ENCODE peak calls at places on chromosomes 11 and 22, in nine cellular contexts. Z, L, F, P, T, O, X, C and K are unnamed samples.
A peak's percentile ranks its signal among the peaks of the same experiment; 100 is the strongest.

GRCh38 chr22:25908755-25909154 is 166.8 kb downstream of the MYO18B start:
- DNase-seq in L (no peak), F (no peak), P (no peak), X (no peak), T (no peak), C (no peak), O (no peak), Z (no peak), K (no peak)

GRCh38 chr22:39474351-39474991 is 17.7 kb downstream of the MGAT3 start:
- DNase-seq in L (peak; percentile 61), T (peak; percentile 46), C (no peak), P (no peak), O (no peak), X (no peak), Z (no peak), F (no peak), K (no peak)

GRCh38 chr11:66556086-66556485 is 9.4 kb downstream of the ACTN3 start:
- DNase-seq in L (no peak), T (no peak), C (no peak), O (no peak), P (no peak), F (no peak), X (no peak), Z (no peak), K (no peak)

GRCh38 chr22:37896181-37896592 is 9.9 kb upstream of the MICALL1 start:
- DNase-seq in X (no peak), P (no peak), Z (no peak), T (no peak), F (no peak), C (no peak), L (no peak), O (peak; percentile 42), K (peak; percentile 58)

GRCh38 chr11:31106963-31107576 is 262.5 kb downstream of the DCDC1 start:
- DNase-seq in C (no peak), P (peak; percentile 87), L (peak; percentile 70), O (peak; percentile 72), X (no peak), F (peak; percentile 15), T (peak; percentile 39), Z (no peak), K (peak; percentile 47)

GRCh38 chr22:44458044-44459020 is 39.7 kb downstream of the RTL6 start:
- DNase-seq in F (no peak), O (no peak), C (no peak), T (no peak), X (no peak), Z (no peak), L (no peak), P (peak; percentile 76), K (no peak)

GRCh38 chr11:115905331-115905730 is 401.1 kb upstream of the CADM1 start:
- DNase-seq in F (no peak), Z (no peak), T (no peak), O (no peak), X (no peak), C (no peak), L (no peak), P (no peak), K (no peak)

GRCh38 chr11:71418643-71419042 is 29.6 kb downstream of the DHCR7 start:
- DNase-seq in F (no peak), L (no peak), X (no peak), Z (no peak), O (no peak), T (no peak), P (no peak), C (peak; percentile 37), K (no peak)

GRCh38 chr11:16770016-16770415 is 31.6 kb downstream of the C11orf58 start:
- DNase-seq in Z (no peak), T (no peak), O (no peak), P (peak; percentile 50), X (no peak), L (no peak), F (no peak), C (no peak), K (no peak)

GRCh38 chr11:73995247-73995646 is 12.6 kb upstream of the UCP2 start:
- DNase-seq in O (no peak), T (no peak), P (no peak), C (no peak), L (no peak), Z (no peak), X (no peak), F (no peak), K (no peak)

GRCh38 chr11:92854952-92855351 is 114.5 kb upstream of the MTNR1B start:
- DNase-seq in Z (no peak), O (no peak), T (no peak), X (no peak), F (no peak), L (no peak), C (no peak), P (no peak), K (no peak)

GRCh38 chr11:114892381-114893197 is 214.3 kb downstream of the NXPE2 start:
- DNase-seq in X (no peak), Z (no peak), F (no peak), P (no peak), O (no peak), L (no peak), C (no peak), T (peak; percentile 50), K (no peak)

GRCh38 chr11:69546735-69547370 is 65.4 kb downstream of the LINC01488 start:
- DNase-seq in L (no peak), C (peak; percentile 50), P (no peak), O (no peak), F (no peak), X (peak; percentile 8), T (peak; percentile 6), Z (no peak), K (no peak)

GRCh38 chr22:23106906-23107367 is 34.9 kb downstream of the RSPH14 start:
- DNase-seq in C (no peak), Z (no peak), O (peak; percentile 93), P (no peak), X (no peak), T (peak; percentile 66), L (peak; percentile 32), F (no peak), K (no peak)

GRCh38 chr11:27281276-27281675 is 81.7 kb downstream of the CCDC34 start:
- DNase-seq in C (no peak), X (no peak), Z (no peak), L (no peak), F (no peak), T (no peak), P (no peak), O (no peak), K (no peak)

GRCh38 chr11:55969845-55970244 is at the start of gene OR10AG1:
- DNase-seq in L (no peak), F (no peak), Z (no peak), C (no peak), O (no peak), P (no peak), T (no peak), X (no peak), K (no peak)

DNA sequence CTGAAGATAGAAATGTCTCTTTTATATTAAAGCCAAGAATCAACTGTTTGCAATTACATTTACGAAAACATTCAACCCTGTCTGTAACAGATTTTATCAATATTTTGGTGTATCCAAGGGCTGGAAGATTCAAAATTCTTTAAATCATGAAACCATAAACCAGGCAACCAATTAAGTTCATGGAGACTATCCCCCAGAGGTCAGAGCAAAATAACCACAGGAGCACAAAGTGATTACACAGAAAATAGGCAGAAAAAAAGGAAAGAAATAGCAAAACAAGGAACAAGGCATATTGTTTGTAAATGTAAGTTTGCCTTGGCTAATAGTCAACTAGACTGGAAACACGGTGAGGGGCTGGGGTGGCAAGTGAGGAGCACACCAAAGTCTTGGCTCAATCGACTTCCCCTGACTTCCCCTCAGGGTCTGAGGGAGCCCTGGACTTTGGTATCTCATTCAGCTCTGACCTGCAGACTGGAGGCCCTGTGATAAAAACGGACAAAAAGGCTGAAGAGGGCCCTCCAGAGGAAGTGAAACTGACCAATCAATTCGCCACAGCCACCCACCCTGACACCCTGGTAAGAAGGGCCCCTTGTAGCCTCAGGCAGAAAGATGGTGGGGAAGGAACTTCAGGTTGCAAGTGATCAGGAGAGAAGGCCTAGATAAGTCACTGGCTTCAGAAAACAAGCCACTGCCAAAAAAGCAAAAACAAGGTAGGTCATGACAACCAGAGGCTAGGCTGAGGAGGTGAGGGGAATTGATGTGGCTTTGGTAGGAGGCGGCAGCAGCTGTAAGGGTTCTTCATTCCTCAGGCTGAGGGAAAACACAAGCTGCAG is 1.9 kb downstream of the SIK3 start:
- DNase-seq in C (peak; percentile 53), Z (no peak), O (no peak), L (no peak), P (peak; percentile 84), X (no peak), F (no peak), T (peak; percentile 73), K (no peak)
- TF ChIP-seq POLR2A in C (no peak), Z (no peak), O (no peak), L (no peak), P (no peak), X (no peak), F (no peak), T (no peak), K (no peak)

GRCh38 chr11:3169235-3169951 is 4.3 kb upstream of the OSBPL5 start:
- DNase-seq in L (peak; percentile 60), P (no peak), X (peak; percentile 79), T (peak; percentile 89), C (no peak), Z (no peak), F (peak; percentile 66), O (peak; percentile 34), K (peak; percentile 46)
- TF ChIP-seq POLR2A in L (no peak), P (no peak), X (no peak), T (peak; percentile 66), C (no peak), Z (peak; percentile 22), F (peak; percentile 45), O (no peak), K (no peak)

GRCh38 chr11:12114487-12115033 is 4.2 kb downstream of the MICAL2 start:
- DNase-seq in P (no peak), C (no peak), L (no peak), F (peak; percentile 30), Z (no peak), T (peak; percentile 49), O (no peak), X (no peak), K (no peak)
- TF ChIP-seq POLR2A in P (no peak), C (no peak), L (no peak), F (no peak), Z (no peak), T (no peak), O (no peak), X (no peak), K (no peak)

GRCh38 chr11:111540921-111541208 is 345 bp downstream of the LAYN start:
- DNase-seq in C (no peak), O (no peak), F (no peak), L (no peak), Z (no peak), X (no peak), T (no peak), P (no peak), K (no peak)

GRCh38 chr11:111541209-111542061 is 915 bp downstream of the LAYN start:
- DNase-seq in Z (peak; percentile 74), P (peak; percentile 87), O (no peak), C (no peak), X (peak; percentile 88), T (no peak), L (peak; percentile 41), F (peak; percentile 56), K (peak; percentile 85)

GRCh38 chr11:111538407-111539114 is 2.0 kb upstream of the LAYN start:
- DNase-seq in L (no peak), F (no peak), Z (no peak), X (no peak), P (no peak), C (no peak), T (no peak), O (no peak), K (no peak)

GRCh38 chr11:111539426-111540113 is 950 bp upstream of the LAYN start:
- DNase-seq in T (no peak), C (no peak), F (no peak), L (no peak), Z (no peak), O (no peak), X (no peak), P (no peak), K (no peak)

GRCh38 chr11:111540114-111540920 is at the start of gene LAYN:
- DNase-seq in C (peak; percentile 23), F (no peak), X (peak; percentile 85), T (no peak), L (peak; percentile 39), P (peak; percentile 88), O (peak; percentile 28), Z (peak; percentile 69), K (peak; percentile 43)
- TF ChIP-seq POLR2A in C (no peak), F (no peak), X (peak; percentile 69), T (no peak), L (no peak), P (no peak), O (no peak), Z (peak; percentile 67), K (peak; percentile 27)